ENCODE peak calls at places on chromosomes 4 and X, in six cellular contexts. B is mesothelial cell of epicardium, S is H9, M is H1, A is foreskin fibroblast, T is RWPE1. E is an unnamed sample.

GRCh38 chr4:18923496-18924161 is 902.1 kb upstream of the LCORL start:
- DNase-seq in S (no peak), M (no peak), B (no peak), A (no peak), T (no peak), E (no peak)

GRCh38 chr4:69321153-69321729 is 41.0 kb downstream of the UGT2B28 start:
- DNase-seq in T (no peak), M (no peak), B (no peak), S (no peak), A (no peak), E (no peak)

GRCh38 chr4:40238700-40239548 is 42.1 kb downstream of the RHOH start:
- DNase-seq in B (no peak), A (no peak), M (no peak), T (no peak), S (no peak), E (no peak)

GRCh38 chrX:129953334-129953648 is 29.1 kb upstream of the BCORL1 start:
- DNase-seq in T (no peak), B (no peak), M (no peak), S (no peak), A (no peak), E (no peak)

GRCh38 chr4:128524311-128524710 is 236.7 kb upstream of the PGRMC2 start:
- DNase-seq in A (peak), B (no peak), T (peak), S (no peak), M (no peak), E (no peak)

GRCh38 chr4:72846280-72847111 is 223.0 kb downstream of the COX18 start:
- DNase-seq in A (no peak), B (no peak), T (no peak), S (peak), M (peak), E (peak)

GRCh38 chrX:134373736-134374135 is 86.2 kb upstream of the HPRT1 start:
- DNase-seq in S (no peak), T (no peak), M (no peak), B (no peak), A (no peak), E (no peak)

GRCh38 chrX:138845791-138846190 is 134.3 kb upstream of the FGF13 start:
- DNase-seq in T (no peak), A (no peak), S (no peak), B (no peak), M (no peak), E (no peak)

GRCh38 chrX:40313269-40313668 is 215.5 kb upstream of the BCOR start:
- DNase-seq in M (no peak), S (no peak), A (no peak), T (no peak), B (no peak), E (no peak)

GRCh38 chr4:173547889-173548288 is 17.9 kb upstream of the HAND2 start:
- DNase-seq in T (no peak), M (no peak), B (no peak), A (peak), S (no peak), E (no peak)

GRCh38 chrX:17595456-17596035 is 141.7 kb upstream of the SCML1 start:
- DNase-seq in B (no peak), S (no peak), T (peak), A (peak), M (no peak), E (no peak)

GRCh38 chr4:123452585-123452984 is 56.0 kb downstream of the SPRY1 start:
- DNase-seq in A (peak), T (peak), M (no peak), B (no peak), S (no peak), E (no peak)

GRCh38 chrX:76893930-76894329 is 466.4 kb downstream of the MAGEE1 start:
- DNase-seq in S (no peak), B (no peak), M (no peak), A (no peak), T (no peak), E (no peak)

GRCh38 chrX:71667328-71668247 is at the start of gene LOC101059915:
- DNase-seq in A (no peak), B (no peak), S (no peak), M (no peak), T (no peak), E (no peak)

GRCh38 chr4:48484494-48485168 is 1.5 kb downstream of the SLC10A4 start:
- DNase-seq in T (no peak), S (peak), B (no peak), M (no peak), A (no peak), E (no peak)

GRCh38 chr4:7561557-7561956 is 126.8 kb upstream of the PSAPL1 start:
- DNase-seq in B (no peak), S (no peak), A (no peak), M (no peak), T (no peak), E (no peak)

GRCh38 chr4:39889226-39889625 is 88.5 kb downstream of the PDS5A start:
- DNase-seq in M (no peak), S (no peak), T (no peak), B (no peak), A (no peak), E (no peak)

GRCh38 chr4:164383187-164384181 is 370.4 kb upstream of the SMIM31 start:
- DNase-seq in A (no peak), S (peak), T (peak), M (peak), B (peak), E (peak)

GRCh38 chrX:121802881-121803412 is 755.5 kb downstream of the GLUD2 start:
- DNase-seq in S (no peak), B (no peak), A (no peak), M (no peak), T (no peak), E (no peak)

GRCh38 chr4:163651761-163652160 is 157.3 kb downstream of the TMA16 start:
- DNase-seq in A (no peak), S (no peak), M (no peak), B (no peak), T (no peak), E (no peak)

GRCh38 chrX:10039821-10040793 is 72.9 kb downstream of the CLDN34 start:
- DNase-seq in T (no peak), M (no peak), A (no peak), B (no peak), S (no peak), E (no peak)

GRCh38 chr4:82447886-82448285 is 17.5 kb downstream of the ENOPH1 start:
- DNase-seq in S (no peak), B (no peak), A (no peak), M (no peak), T (no peak), E (no peak)

GRCh38 chr4:48944659-48945290 is 38.2 kb upstream of the OCIAD2 start:
- DNase-seq in B (no peak), T (peak), A (no peak), M (no peak), S (peak), E (no peak)

GRCh38 chr4:52984469-52984868 is 122.4 kb downstream of the RASL11B start:
- DNase-seq in T (no peak), M (no peak), B (no peak), S (no peak), A (peak), E (no peak)

DNA sequence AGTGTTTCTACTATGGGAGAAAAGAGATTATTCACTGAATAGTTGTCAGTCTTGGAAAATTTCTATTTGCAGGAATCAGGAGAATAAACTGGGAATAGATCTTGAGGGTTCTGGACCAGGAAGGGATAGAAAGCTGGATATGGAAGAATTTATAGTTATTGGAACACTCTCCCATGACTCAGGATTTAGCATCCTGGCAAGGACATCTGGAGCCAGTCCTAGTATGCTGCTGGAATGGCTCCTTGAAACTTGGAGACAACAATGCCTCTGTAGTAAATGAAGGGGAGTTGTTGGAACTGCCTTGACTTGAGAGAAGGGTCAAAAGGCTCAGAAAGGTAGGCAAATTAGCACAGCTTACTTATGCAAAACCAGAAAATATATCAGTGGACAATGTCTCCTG is 23.5 kb upstream of the THOC2 start:
- DNase-seq in S (no peak), A (peak), B (no peak), T (no peak), M (no peak), E (no peak)
- TF ChIP-seq CTCF in S (no peak), A (no peak), B (no peak), T (no peak), M (no peak), E (no peak)

GRCh38 chrX:68827256-68827655 is 1.6 kb upstream of the EFNB1 start:
- DNase-seq in B (peak), M (no peak), A (no peak), T (no peak), S (peak), E (no peak)

GRCh38 chrX:68830486-68831404 is 1.9 kb downstream of the EFNB1 start:
- DNase-seq in M (no peak), S (peak), A (no peak), B (peak), T (no peak), E (no peak)

GRCh38 chrX:68829594-68830485 is 1.0 kb downstream of the EFNB1 start:
- DNase-seq in A (peak), M (no peak), S (peak), T (no peak), B (peak), E (peak)

GRCh38 chrX:68827848-68828562 is 816 bp upstream of the EFNB1 start:
- DNase-seq in M (peak), B (peak), T (no peak), A (peak), S (peak), E (peak)

GRCh38 chrX:68828740-68829593 is at the start of gene EFNB1:
- DNase-seq in T (peak), B (peak), S (peak), A (peak), M (peak), E (peak)
- TF ChIP-seq CTCF in T (no peak), B (no peak), S (no peak), A (no peak), M (no peak), E (no peak)

GRCh38 chr4:13777341-13777740 is 149.8 kb upstream of the BOD1L1 start:
- DNase-seq in T (no peak), M (no peak), A (no peak), S (no peak), B (no peak), E (no peak)

GRCh38 chr4:13783800-13784411 is 156.4 kb upstream of the BOD1L1 start:
- DNase-seq in B (no peak), A (no peak), M (no peak), T (peak), S (no peak), E (no peak)

DNA sequence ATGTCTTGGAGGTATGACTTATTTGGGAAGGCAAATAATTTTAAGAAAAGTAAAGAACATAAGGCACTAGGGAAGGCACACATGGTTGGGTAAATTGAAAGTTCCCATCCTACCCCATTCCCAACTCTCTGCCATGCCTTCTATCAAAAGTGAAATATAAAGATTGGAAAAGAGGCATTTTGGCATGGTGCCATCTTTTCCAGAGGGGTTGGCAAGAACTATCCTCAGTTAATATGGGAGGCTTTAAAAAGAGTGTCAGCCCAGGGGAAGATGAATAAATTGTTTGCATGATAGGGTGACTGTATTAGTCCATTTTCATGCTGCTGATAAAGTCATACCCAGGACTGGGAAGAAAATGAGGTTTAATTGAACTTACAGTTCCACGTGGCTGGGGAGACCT is 150.8 kb upstream of the BOD1L1 start:
- DNase-seq in B (no peak), M (no peak), T (no peak), A (no peak), S (no peak), E (no peak)
- TF ChIP-seq CTCF in B (no peak), M (no peak), T (no peak), A (no peak), S (no peak), E (no peak)

GRCh38 chr4:118076958-118077766 is 42.9 kb downstream of the NDST3 start:
- DNase-seq in M (no peak), A (no peak), S (peak), T (no peak), B (no peak), E (no peak)
- TF ChIP-seq CTCF in M (peak), A (peak), S (peak), T (peak), B (no peak), E (peak)

DNA sequence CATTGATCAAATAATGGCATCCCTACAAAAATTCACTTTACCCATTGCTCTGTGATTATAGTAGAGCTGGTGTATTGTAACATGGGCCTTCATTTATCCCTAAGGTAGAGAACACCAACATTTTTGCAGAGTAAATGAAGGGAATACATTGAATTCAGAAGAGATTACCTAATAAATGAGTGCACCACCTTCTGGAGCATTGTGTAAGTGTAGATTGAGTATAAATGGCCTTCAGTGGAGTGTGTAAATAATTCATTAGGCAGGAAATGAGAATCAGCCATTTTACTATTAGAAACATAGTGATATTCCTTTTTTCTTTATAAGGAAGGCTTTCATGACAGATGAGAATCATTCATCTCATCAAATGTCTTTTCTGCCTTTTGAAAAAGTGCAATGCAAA is 155.8 kb downstream of the FAM47B start:
- DNase-seq in M (no peak), A (no peak), T (no peak), B (no peak), S (no peak), E (no peak)
- TF ChIP-seq CTCF in M (no peak), A (no peak), T (no peak), B (no peak), S (no peak), E (no peak)

GRCh38 chr4:147733614-147734344 is 1.9 kb downstream of the ARHGAP10 start:
- DNase-seq in B (no peak), T (no peak), M (no peak), A (peak), S (no peak), E (peak)
- TF ChIP-seq CTCF in B (no peak), T (no peak), M (no peak), A (no peak), S (peak), E (no peak)

GRCh38 chr4:121823505-121824170 is at the start of gene CCNA2:
- DNase-seq in T (peak), A (peak), M (peak), S (peak), B (peak), E (peak)
- TF ChIP-seq CTCF in T (no peak), A (no peak), M (no peak), S (no peak), B (no peak), E (no peak)

DNA sequence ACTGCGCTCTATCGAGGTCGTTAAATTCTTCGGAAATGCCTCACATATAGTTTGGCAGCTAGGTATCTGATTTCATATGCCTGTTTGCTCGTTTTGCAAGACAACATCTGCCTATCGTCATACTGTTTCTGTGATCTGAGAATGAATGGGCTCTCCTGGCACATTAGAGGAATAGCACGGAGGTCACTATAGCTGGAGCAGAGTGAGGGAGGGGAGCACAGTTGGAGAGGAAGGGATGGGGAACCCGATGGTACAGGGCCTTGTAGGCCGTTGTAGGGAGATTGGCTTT is 552 bp downstream of the IKBKG start:
- DNase-seq in A (peak), T (no peak), S (no peak), B (no peak), M (no peak), E (no peak)
- TF ChIP-seq CTCF in A (no peak), T (no peak), S (no peak), B (no peak), M (no peak), E (no peak)

DNA sequence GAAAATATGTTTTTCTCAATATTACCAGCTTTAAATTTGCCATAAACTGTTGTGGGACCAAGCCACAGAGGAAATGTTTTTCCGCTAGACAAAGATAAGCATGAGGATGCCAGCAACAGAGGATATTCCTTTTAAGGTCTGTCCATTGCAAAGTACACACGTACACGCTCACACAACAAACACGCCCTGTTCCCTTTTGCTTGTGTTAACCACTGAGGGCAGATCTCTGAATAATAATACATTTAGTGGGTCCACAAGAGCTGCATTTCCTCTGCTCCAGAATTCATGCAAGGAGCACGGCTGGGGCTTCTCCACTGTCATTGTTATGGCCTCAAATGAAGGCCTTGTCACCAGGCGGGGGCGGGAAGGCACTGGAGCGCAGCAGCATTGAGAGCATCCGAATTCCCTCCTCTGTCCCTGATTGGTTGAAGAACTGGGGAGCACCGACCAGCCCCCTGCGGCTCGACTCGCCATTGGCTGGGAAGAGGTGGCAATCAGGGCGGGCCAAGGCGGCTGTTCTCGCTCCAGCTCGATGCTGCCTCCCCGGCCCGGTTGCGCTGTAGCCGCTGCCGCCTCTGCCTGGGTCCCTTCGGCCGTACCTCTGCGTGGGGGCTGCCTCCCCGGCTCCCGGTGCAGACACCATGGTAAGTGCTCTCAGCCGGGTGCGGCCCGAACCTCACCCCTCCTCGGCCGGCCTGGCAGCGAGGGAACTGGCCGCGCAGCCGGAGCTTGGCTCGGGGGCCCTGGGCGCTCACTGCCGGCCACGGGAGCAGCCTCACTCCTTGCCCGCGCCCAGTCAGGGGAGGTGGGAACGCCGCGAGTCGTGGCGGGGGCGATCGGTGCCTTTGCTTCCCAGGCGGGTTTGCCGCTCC is at the start of gene GUCY1B1:
- DNase-seq in A (peak), M (peak), T (peak), S (peak), B (peak), E (peak)
- TF ChIP-seq CTCF in A (no peak), M (peak), T (no peak), S (no peak), B (no peak), E (no peak)

GRCh38 chrX:105664243-105664642 is 158.1 kb upstream of the NRK start:
- DNase-seq in S (no peak), T (no peak), A (no peak), B (no peak), M (no peak), E (no peak)

GRCh38 chrX:105658136-105658535 is 164.2 kb upstream of the NRK start:
- DNase-seq in A (no peak), M (no peak), S (no peak), T (no peak), B (no peak), E (no peak)

GRCh38 chrX:105662248-105662647 is 160.1 kb upstream of the NRK start:
- DNase-seq in B (no peak), T (no peak), S (no peak), A (no peak), M (no peak), E (no peak)
- TF ChIP-seq CTCF in B (no peak), T (no peak), S (no peak), A (no peak), M (no peak), E (no peak)